ENCODE peak calls at places on chromosomes 1 and 21, in ten cellular contexts. K, B, Z, P, O, J, N, Y, G and X are unnamed samples.

GRCh38 chr1:41239988-41240610 is 2.0 kb downstream of the SCMH1 start:
- DNase-seq in K (no peak), B (no peak), Z (no peak), P (peak; percentile 64), O (peak; percentile 85), J (peak; percentile 66), N (no peak), Y (no peak), G (no peak), X (no peak)

GRCh38 chr1:114468047-114468446 is 43.0 kb downstream of the TRIM33 start:
- DNase-seq in K (no peak), B (no peak), Z (no peak), P (no peak), O (no peak), J (no peak), N (no peak), Y (no peak), G (no peak), X (no peak)

GRCh38 chr1:73947009-73947408 is 251.0 kb downstream of the LRRIQ3 start:
- DNase-seq in K (no peak), B (no peak), Z (no peak), P (no peak), O (no peak), J (no peak), N (no peak), Y (no peak), G (no peak), X (no peak)

GRCh38 chr1:232943679-232944252 is 6.6 kb upstream of the NTPCR start:
- DNase-seq in K (no peak), B (no peak), Z (no peak), P (no peak), O (no peak), J (no peak), N (no peak), Y (peak; percentile 40), G (no peak), X (no peak)

GRCh38 chr1:30988045-30988444 is 77.5 kb downstream of the PUM1 start:
- DNase-seq in K (no peak), B (no peak), Z (no peak), P (no peak), O (no peak), J (peak; percentile 18), N (no peak), Y (no peak), G (no peak), X (no peak)

GRCh38 chr1:31848381-31848897 is 32.6 kb upstream of the SPOCD1 start:
- DNase-seq in K (no peak), B (no peak), Z (peak; percentile 10), P (no peak), O (no peak), J (no peak), N (no peak), Y (peak; percentile 10), G (no peak), X (no peak)

GRCh38 chr1:225766967-225767413 is 10.6 kb upstream of the SRP9 start:
- DNase-seq in K (no peak), B (peak; percentile 93), Z (no peak), P (peak; percentile 97), O (peak; percentile 91), J (peak; percentile 93), N (no peak), Y (no peak), G (peak; percentile 83), X (peak; percentile 63)

GRCh38 chr21:45412491-45412890 is 7.5 kb downstream of the COL18A1 start:
- DNase-seq in K (no peak), B (no peak), Z (no peak), P (no peak), O (no peak), J (no peak), N (no peak), Y (no peak), G (no peak), X (no peak)

GRCh38 chr21:46392921-46393320 is 65.8 kb upstream of the DIP2A start:
- DNase-seq in K (peak; percentile 61), B (peak; percentile 52), Z (no peak), P (peak; percentile 52), O (peak; percentile 53), J (peak; percentile 23), N (no peak), Y (no peak), G (no peak), X (peak; percentile 77)

GRCh38 chr1:155012052-155012546 is 9.5 kb downstream of the ZBTB7B start:
- DNase-seq in K (peak; percentile 97), B (no peak), Z (no peak), P (peak; percentile 28), O (peak; percentile 25), J (no peak), N (peak; percentile 75), Y (no peak), G (peak; percentile 95), X (peak; percentile 88)

GRCh38 chr1:110067957-110068645 is 2.4 kb downstream of the ALX3 start:
- DNase-seq in K (peak; percentile 90), B (no peak), Z (no peak), P (no peak), O (no peak), J (peak; percentile 32), N (no peak), Y (no peak), G (no peak), X (no peak)

GRCh38 chr1:201395936-201396335 is 3.2 kb downstream of the LAD1 start:
- DNase-seq in K (no peak), B (no peak), Z (no peak), P (no peak), O (no peak), J (no peak), N (no peak), Y (no peak), G (no peak), X (no peak)

GRCh38 chr1:203703586-203703985 is 61.4 kb upstream of the LAX1 start:
- DNase-seq in K (no peak), B (no peak), Z (no peak), P (no peak), O (no peak), J (no peak), N (no peak), Y (no peak), G (no peak), X (no peak)

GRCh38 chr1:167935252-167936067 is 1.0 kb upstream of the DCAF6 start:
- DNase-seq in K (peak; percentile 33), B (peak; percentile 19), Z (no peak), P (peak; percentile 45), O (peak; percentile 30), J (peak; percentile 52), N (peak; percentile 48), Y (peak; percentile 6), G (peak; percentile 85), X (no peak)

GRCh38 chr1:20184997-20185833 is 681 bp upstream of the UBXN10 start:
- DNase-seq in K (no peak), B (no peak), Z (peak; percentile 21), P (no peak), O (no peak), J (no peak), N (no peak), Y (peak; percentile 61), G (no peak), X (no peak)

GRCh38 chr1:162458206-162458605 is 39.4 kb upstream of the UHMK1 start:
- DNase-seq in K (no peak), B (peak; percentile 9), Z (no peak), P (peak; percentile 32), O (no peak), J (no peak), N (no peak), Y (no peak), G (no peak), X (no peak)